ENCODE peak calls at places on chromosomes 4 and X, in ten cellular contexts. One of them, this sample, is unnamed.

GRCh38 chr4:10115657-10116624 is 658 bp downstream of the WDR1 start:
- DNase-seq in SJCRH30: peak; percentile 35
- DNase-seq in psoas muscle: peak; percentile 43
- DNase-seq in AG04450: no peak
- DNase-seq in HAP-1: peak; percentile 53
- DNase-seq in fibroblast of mammary gland: no peak
- DNase-seq in tibial artery: no peak
- DNase-seq in mucosa of descending colon: peak; percentile 90
- DNase-seq in esophagus muscularis mucosa: no peak
- DNase-seq in lower leg skin: peak; percentile 93
- DNase-seq in this sample: no peak

GRCh38 chr4:10003666-10004065 is 17.6 kb downstream of the SLC2A9 start:
- DNase-seq in SJCRH30: no peak
- DNase-seq in psoas muscle: no peak
- DNase-seq in AG04450: no peak
- DNase-seq in HAP-1: no peak
- DNase-seq in fibroblast of mammary gland: no peak
- DNase-seq in tibial artery: no peak
- DNase-seq in mucosa of descending colon: no peak
- DNase-seq in esophagus muscularis mucosa: no peak
- DNase-seq in lower leg skin: no peak
- DNase-seq in this sample: no peak

GRCh38 chr4:70624226-70624793 is 4.2 kb upstream of the ENAM start:
- DNase-seq in SJCRH30: no peak
- DNase-seq in psoas muscle: no peak
- DNase-seq in AG04450: no peak
- DNase-seq in HAP-1: no peak
- DNase-seq in fibroblast of mammary gland: no peak
- DNase-seq in tibial artery: no peak
- DNase-seq in mucosa of descending colon: no peak
- DNase-seq in esophagus muscularis mucosa: no peak
- DNase-seq in lower leg skin: no peak
- DNase-seq in this sample: no peak

GRCh38 chr4:53321151-53321987 is 44.5 kb downstream of the SCFD2 start:
- DNase-seq in SJCRH30: no peak
- DNase-seq in psoas muscle: no peak
- DNase-seq in AG04450: peak; percentile 29
- DNase-seq in HAP-1: no peak
- DNase-seq in fibroblast of mammary gland: peak; percentile 89
- DNase-seq in tibial artery: no peak
- DNase-seq in mucosa of descending colon: no peak
- DNase-seq in esophagus muscularis mucosa: no peak
- DNase-seq in lower leg skin: no peak
- DNase-seq in this sample: peak; percentile 48

GRCh38 chrX:1485033-1485432 is 32.3 kb upstream of the ASMTL start:
- DNase-seq in SJCRH30: no peak
- DNase-seq in psoas muscle: no peak
- DNase-seq in AG04450: no peak
- DNase-seq in HAP-1: no peak
- DNase-seq in fibroblast of mammary gland: no peak
- DNase-seq in tibial artery: no peak
- DNase-seq in mucosa of descending colon: no peak
- DNase-seq in esophagus muscularis mucosa: no peak
- DNase-seq in lower leg skin: peak; percentile 32
- DNase-seq in this sample: no peak

GRCh38 chr4:108965031-108965430 is 202.2 kb upstream of the ETNPPL start:
- DNase-seq in SJCRH30: peak; percentile 45
- DNase-seq in psoas muscle: no peak
- DNase-seq in AG04450: no peak
- DNase-seq in HAP-1: no peak
- DNase-seq in fibroblast of mammary gland: no peak
- DNase-seq in tibial artery: no peak
- DNase-seq in mucosa of descending colon: no peak
- DNase-seq in esophagus muscularis mucosa: no peak
- DNase-seq in lower leg skin: no peak
- DNase-seq in this sample: no peak

GRCh38 chrX:85114171-85114570 is 110.5 kb downstream of the APOOL start:
- DNase-seq in SJCRH30: no peak
- DNase-seq in psoas muscle: no peak
- DNase-seq in AG04450: no peak
- DNase-seq in HAP-1: peak; percentile 99
- DNase-seq in fibroblast of mammary gland: no peak
- DNase-seq in tibial artery: no peak
- DNase-seq in mucosa of descending colon: no peak
- DNase-seq in esophagus muscularis mucosa: no peak
- DNase-seq in lower leg skin: no peak
- DNase-seq in this sample: no peak

GRCh38 chrX:20585782-20586181 is 319.1 kb upstream of the RPS6KA3 start:
- DNase-seq in SJCRH30: no peak
- DNase-seq in psoas muscle: no peak
- DNase-seq in AG04450: no peak
- DNase-seq in HAP-1: no peak
- DNase-seq in fibroblast of mammary gland: no peak
- DNase-seq in tibial artery: no peak
- DNase-seq in mucosa of descending colon: no peak
- DNase-seq in esophagus muscularis mucosa: no peak
- DNase-seq in lower leg skin: no peak
- DNase-seq in this sample: no peak

GRCh38 chrX:39440734-39441305 is 639.6 kb downstream of the MID1IP1 start:
- DNase-seq in SJCRH30: no peak
- DNase-seq in psoas muscle: no peak
- DNase-seq in AG04450: no peak
- DNase-seq in HAP-1: no peak
- DNase-seq in fibroblast of mammary gland: no peak
- DNase-seq in tibial artery: no peak
- DNase-seq in mucosa of descending colon: no peak
- DNase-seq in esophagus muscularis mucosa: no peak
- DNase-seq in lower leg skin: no peak
- DNase-seq in this sample: no peak

GRCh38 chrX:106467422-106467821 is 144.4 kb upstream of the RADX start:
- DNase-seq in SJCRH30: no peak
- DNase-seq in psoas muscle: no peak
- DNase-seq in AG04450: no peak
- DNase-seq in HAP-1: no peak
- DNase-seq in fibroblast of mammary gland: no peak
- DNase-seq in tibial artery: no peak
- DNase-seq in mucosa of descending colon: no peak
- DNase-seq in esophagus muscularis mucosa: no peak
- DNase-seq in lower leg skin: peak; percentile 82
- DNase-seq in this sample: no peak

GRCh38 chr4:80322716-80323115 is 12.8 kb upstream of the CFAP299 start:
- DNase-seq in SJCRH30: no peak
- DNase-seq in psoas muscle: no peak
- DNase-seq in AG04450: no peak
- DNase-seq in HAP-1: no peak
- DNase-seq in fibroblast of mammary gland: peak; percentile 63
- DNase-seq in tibial artery: no peak
- DNase-seq in mucosa of descending colon: no peak
- DNase-seq in esophagus muscularis mucosa: no peak
- DNase-seq in lower leg skin: no peak
- DNase-seq in this sample: no peak

GRCh38 chr4:128757712-128758111 is 51.8 kb upstream of the JADE1 start:
- DNase-seq in SJCRH30: peak; percentile 72
- DNase-seq in psoas muscle: peak; percentile 43
- DNase-seq in AG04450: no peak
- DNase-seq in HAP-1: no peak
- DNase-seq in fibroblast of mammary gland: no peak
- DNase-seq in tibial artery: peak; percentile 67
- DNase-seq in mucosa of descending colon: no peak
- DNase-seq in esophagus muscularis mucosa: no peak
- DNase-seq in lower leg skin: no peak
- DNase-seq in this sample: no peak
- H3K4me3 ChIP-seq in SJCRH30: peak overlapping the region; percentile 30
- H3K4me3 ChIP-seq in psoas muscle: peak overlapping the region; percentile 27
- H3K4me3 ChIP-seq in AG04450: no peak overlapping the region
- H3K4me3 ChIP-seq in HAP-1: no peak overlapping the region
- H3K4me3 ChIP-seq in fibroblast of mammary gland: no peak overlapping the region
- H3K4me3 ChIP-seq in tibial artery: no peak overlapping the region
- H3K4me3 ChIP-seq in mucosa of descending colon: no peak overlapping the region
- H3K4me3 ChIP-seq in esophagus muscularis mucosa: no peak overlapping the region
- H3K4me3 ChIP-seq in lower leg skin: no peak overlapping the region
- H3K4me3 ChIP-seq in this sample: no peak overlapping the region

DNA sequence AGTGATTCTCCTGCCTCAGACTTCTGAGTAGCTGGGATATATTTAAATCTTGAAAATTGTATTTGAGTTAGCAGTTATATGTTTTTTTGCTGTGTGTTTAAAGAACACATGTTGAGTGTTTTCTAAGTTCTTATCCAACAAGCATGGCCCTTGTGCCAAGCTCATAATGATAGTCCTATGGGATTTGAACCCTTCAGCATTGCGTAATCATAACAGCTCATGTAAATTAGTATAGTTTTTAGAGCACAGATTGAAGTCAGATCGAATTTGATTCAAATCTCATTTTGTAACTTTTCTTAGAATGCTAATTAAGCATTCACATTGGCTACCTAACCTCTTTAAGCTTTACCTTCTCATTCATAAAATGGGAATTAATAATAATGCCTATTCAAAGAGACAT is 12.2 kb downstream of the FAM149A start:
- DNase-seq in SJCRH30: no peak
- DNase-seq in psoas muscle: no peak
- DNase-seq in AG04450: no peak
- DNase-seq in HAP-1: no peak
- DNase-seq in fibroblast of mammary gland: no peak
- DNase-seq in tibial artery: no peak
- DNase-seq in mucosa of descending colon: no peak
- DNase-seq in esophagus muscularis mucosa: no peak
- DNase-seq in lower leg skin: no peak
- DNase-seq in this sample: no peak
- H3K4me3 ChIP-seq in SJCRH30: no peak overlapping the region
- H3K4me3 ChIP-seq in psoas muscle: no peak overlapping the region
- H3K4me3 ChIP-seq in AG04450: no peak overlapping the region
- H3K4me3 ChIP-seq in HAP-1: no peak overlapping the region
- H3K4me3 ChIP-seq in fibroblast of mammary gland: no peak overlapping the region
- H3K4me3 ChIP-seq in tibial artery: no peak overlapping the region
- H3K4me3 ChIP-seq in mucosa of descending colon: no peak overlapping the region
- H3K4me3 ChIP-seq in esophagus muscularis mucosa: no peak overlapping the region
- H3K4me3 ChIP-seq in lower leg skin: no peak overlapping the region
- H3K4me3 ChIP-seq in this sample: no peak overlapping the region

GRCh38 chr4:39446842-39447573 is 11.7 kb downstream of the RPL9 start:
- DNase-seq in SJCRH30: no peak
- DNase-seq in psoas muscle: peak; percentile 55
- DNase-seq in AG04450: no peak
- DNase-seq in HAP-1: no peak
- DNase-seq in fibroblast of mammary gland: peak; percentile 63
- DNase-seq in tibial artery: peak; percentile 49
- DNase-seq in mucosa of descending colon: peak; percentile 90
- DNase-seq in esophagus muscularis mucosa: no peak
- DNase-seq in lower leg skin: peak; percentile 89
- DNase-seq in this sample: no peak
- H3K4me3 ChIP-seq in SJCRH30: no peak overlapping the region
- H3K4me3 ChIP-seq in psoas muscle: peak overlapping the region; percentile 53
- H3K4me3 ChIP-seq in AG04450: peak overlapping the region; percentile 2
- H3K4me3 ChIP-seq in HAP-1: no peak overlapping the region
- H3K4me3 ChIP-seq in fibroblast of mammary gland: peak overlapping the region; percentile 23
- H3K4me3 ChIP-seq in tibial artery: peak overlapping the region; percentile 50
- H3K4me3 ChIP-seq in mucosa of descending colon: peak overlapping the region; percentile 14
- H3K4me3 ChIP-seq in esophagus muscularis mucosa: peak overlapping the region; percentile 58
- H3K4me3 ChIP-seq in lower leg skin: peak overlapping the region; percentile 9
- H3K4me3 ChIP-seq in this sample: peak overlapping the region; percentile 30

DNA sequence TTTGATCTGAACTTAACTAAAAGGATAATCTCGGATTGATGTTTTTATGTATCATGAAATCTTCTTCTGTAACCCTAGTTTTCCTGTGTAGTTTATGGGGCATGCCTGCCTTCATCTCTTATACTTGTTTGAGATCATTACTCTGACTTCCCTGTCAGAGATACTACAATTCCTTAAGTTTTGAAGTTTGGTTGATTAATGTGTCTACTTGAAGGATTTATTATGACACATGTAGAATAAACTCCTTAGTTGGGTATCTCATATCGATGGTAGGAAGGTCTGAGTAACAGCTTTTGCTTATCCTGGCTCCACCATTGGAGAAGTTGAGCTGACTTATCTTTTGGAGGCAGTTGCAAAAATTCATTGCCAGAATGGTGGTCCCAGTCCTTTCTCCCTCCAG is 46.7 kb downstream of the WWC2 start:
- DNase-seq in SJCRH30: no peak
- DNase-seq in psoas muscle: no peak
- DNase-seq in AG04450: no peak
- DNase-seq in HAP-1: no peak
- DNase-seq in fibroblast of mammary gland: no peak
- DNase-seq in tibial artery: no peak
- DNase-seq in mucosa of descending colon: no peak
- DNase-seq in esophagus muscularis mucosa: no peak
- DNase-seq in lower leg skin: no peak
- DNase-seq in this sample: no peak
- H3K4me3 ChIP-seq in SJCRH30: no peak overlapping the region
- H3K4me3 ChIP-seq in psoas muscle: no peak overlapping the region
- H3K4me3 ChIP-seq in AG04450: no peak overlapping the region
- H3K4me3 ChIP-seq in HAP-1: no peak overlapping the region
- H3K4me3 ChIP-seq in fibroblast of mammary gland: no peak overlapping the region
- H3K4me3 ChIP-seq in tibial artery: no peak overlapping the region
- H3K4me3 ChIP-seq in mucosa of descending colon: no peak overlapping the region
- H3K4me3 ChIP-seq in esophagus muscularis mucosa: no peak overlapping the region
- H3K4me3 ChIP-seq in lower leg skin: no peak overlapping the region
- H3K4me3 ChIP-seq in this sample: no peak overlapping the region

DNA sequence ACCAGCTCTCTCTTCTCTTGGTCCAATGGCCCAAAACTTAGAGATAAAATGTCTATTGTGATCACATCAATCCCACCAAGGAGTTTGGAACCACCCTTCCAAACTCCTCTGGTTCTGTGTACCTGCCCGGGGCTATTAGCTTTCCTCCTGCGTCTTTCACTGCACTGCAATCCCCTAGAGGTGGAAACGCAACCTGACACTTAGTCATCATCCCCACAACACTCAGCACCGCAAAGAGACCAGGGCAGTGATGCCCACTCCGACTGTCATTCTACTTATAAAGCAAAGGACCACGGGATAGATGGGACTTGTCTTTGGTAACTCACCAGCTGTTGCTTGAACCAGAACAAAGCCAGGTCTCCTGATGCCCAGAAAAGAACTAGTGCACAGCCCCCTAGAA is 22.0 kb downstream of the AFAP1 start:
- DNase-seq in SJCRH30: no peak
- DNase-seq in psoas muscle: no peak
- DNase-seq in AG04450: no peak
- DNase-seq in HAP-1: no peak
- DNase-seq in fibroblast of mammary gland: no peak
- DNase-seq in tibial artery: no peak
- DNase-seq in mucosa of descending colon: no peak
- DNase-seq in esophagus muscularis mucosa: no peak
- DNase-seq in lower leg skin: peak; percentile 31
- DNase-seq in this sample: no peak
- H3K4me3 ChIP-seq in SJCRH30: no peak overlapping the region
- H3K4me3 ChIP-seq in psoas muscle: no peak overlapping the region
- H3K4me3 ChIP-seq in AG04450: no peak overlapping the region
- H3K4me3 ChIP-seq in HAP-1: no peak overlapping the region
- H3K4me3 ChIP-seq in fibroblast of mammary gland: no peak overlapping the region
- H3K4me3 ChIP-seq in tibial artery: no peak overlapping the region
- H3K4me3 ChIP-seq in mucosa of descending colon: no peak overlapping the region
- H3K4me3 ChIP-seq in esophagus muscularis mucosa: no peak overlapping the region
- H3K4me3 ChIP-seq in lower leg skin: no peak overlapping the region
- H3K4me3 ChIP-seq in this sample: no peak overlapping the region

GRCh38 chrX:71256051-71256450 is 2.1 kb upstream of the ZMYM3 start:
- DNase-seq in SJCRH30: no peak
- DNase-seq in psoas muscle: no peak
- DNase-seq in AG04450: no peak
- DNase-seq in HAP-1: no peak
- DNase-seq in fibroblast of mammary gland: peak; percentile 20
- DNase-seq in tibial artery: no peak
- DNase-seq in mucosa of descending colon: no peak
- DNase-seq in esophagus muscularis mucosa: no peak
- DNase-seq in lower leg skin: no peak
- DNase-seq in this sample: no peak
- H3K4me3 ChIP-seq in SJCRH30: no peak overlapping the region
- H3K4me3 ChIP-seq in psoas muscle: no peak overlapping the region
- H3K4me3 ChIP-seq in AG04450: no peak overlapping the region
- H3K4me3 ChIP-seq in HAP-1: no peak overlapping the region
- H3K4me3 ChIP-seq in fibroblast of mammary gland: no peak overlapping the region
- H3K4me3 ChIP-seq in tibial artery: no peak overlapping the region
- H3K4me3 ChIP-seq in mucosa of descending colon: no peak overlapping the region
- H3K4me3 ChIP-seq in esophagus muscularis mucosa: no peak overlapping the region
- H3K4me3 ChIP-seq in lower leg skin: no peak overlapping the region
- H3K4me3 ChIP-seq in this sample: no peak overlapping the region